ENCODE peak calls at places on chromosome X, in nine cellular contexts. T is GM23248; J is stimulated activated CD4-positive, alpha-beta T cell treated with anti-CD3 and anti-CD28 coated beads, Interleukin-15, amount 100 ng/mL, for 1 hour; B is mucosa of descending colon; E is T-helper 1 cell; F is HEK293T; Y is astrocyte of the spinal cord; W is stimulated activated CD8-positive, alpha-beta memory T cell treated with anti-CD3 and anti-CD28 coated beads, Interleukin-15, amount 100 ng/mL, for 24 hours; I is fibroblast of mammary gland. C is an unnamed sample.

GRCh38 chrX:118519411-118520205 is 24.0 kb downstream of the DOCK11 start:
- DNase-seq in T (peak), J (no peak), B (no peak), E (no peak), F (no peak), Y (peak), W (no peak), I (peak), C (no peak)

GRCh38 chrX:132786217-132786616 is 172.2 kb downstream of the HS6ST2 start:
- DNase-seq in T (peak), J (no peak), B (no peak), E (no peak), F (no peak), Y (peak), W (no peak), I (peak), C (no peak)

GRCh38 chrX:72272868-72273267 is 4.2 kb downstream of the RPS4X start:
- DNase-seq in T (peak), J (no peak), B (no peak), E (no peak), F (no peak), Y (peak), W (no peak), I (peak), C (no peak)

GRCh38 chrX:40132751-40133150 is 35.0 kb upstream of the BCOR start:
- DNase-seq in T (peak), J (no peak), B (no peak), E (no peak), F (no peak), Y (peak), W (no peak), I (peak), C (no peak)

GRCh38 chrX:41412261-41413167 is 34.6 kb upstream of the NYX start:
- DNase-seq in T (no peak), J (no peak), B (peak), E (no peak), F (no peak), Y (no peak), W (no peak), I (no peak), C (no peak)

GRCh38 chrX:119132961-119133360 is 5.3 kb upstream of the KIAA1210 start:
- DNase-seq in T (no peak), J (no peak), B (no peak), E (no peak), F (no peak), Y (no peak), W (no peak), I (no peak), C (no peak)

GRCh38 chrX:117376460-117376859 is 740.1 kb downstream of the KLHL13 start:
- DNase-seq in T (no peak), J (no peak), B (no peak), E (no peak), F (no peak), Y (no peak), W (no peak), I (peak), C (no peak)

GRCh38 chrX:298993-299392 is 17.8 kb downstream of the PLCXD1 start:
- DNase-seq in T (no peak), J (no peak), B (peak), E (no peak), F (no peak), Y (no peak), W (no peak), I (no peak), C (no peak)

GRCh38 chrX:56802921-56803848 is 74.1 kb downstream of the NBDY start:
- DNase-seq in T (peak), J (peak), B (peak), E (peak), F (peak), Y (peak), W (no peak), I (peak), C (peak)

GRCh38 chrX:101057095-101057714 is 5.3 kb upstream of the TRMT2B start:
- DNase-seq in T (peak), J (no peak), B (no peak), E (no peak), F (no peak), Y (peak), W (no peak), I (peak), C (no peak)

GRCh38 chrX:130082244-130083106 is 27.8 kb downstream of the ELF4 start:
- DNase-seq in T (peak), J (peak), B (peak), E (peak), F (no peak), Y (no peak), W (no peak), I (no peak), C (peak)

GRCh38 chrX:123267220-123267619 is 83.1 kb downstream of the GRIA3 start:
- DNase-seq in T (peak), J (no peak), B (no peak), E (no peak), F (no peak), Y (peak), W (no peak), I (peak), C (no peak)

GRCh38 chrX:39063037-39063436 is 261.8 kb downstream of the MID1IP1 start:
- DNase-seq in T (no peak), J (no peak), B (no peak), E (no peak), F (no peak), Y (no peak), W (no peak), I (peak), C (no peak)

GRCh38 chrX:41085883-41086626 is 810 bp downstream of the USP9X start:
- DNase-seq in T (peak), J (peak), B (peak), E (peak), F (peak), Y (peak), W (peak), I (peak), C (peak)

GRCh38 chrX:49179358-49179757 is 6.8 kb downstream of the PRICKLE3 start:
- DNase-seq in T (no peak), J (no peak), B (peak), E (no peak), F (no peak), Y (no peak), W (no peak), I (no peak), C (no peak)

GRCh38 chrX:120299928-120300327 is 11.3 kb downstream of the TMEM255A start:
- DNase-seq in T (no peak), J (no peak), B (no peak), E (no peak), F (no peak), Y (no peak), W (no peak), I (no peak), C (no peak)

GRCh38 chrX:46628406-46629371 is 55.1 kb downstream of the CHST7 start:
- DNase-seq in T (peak), J (no peak), B (no peak), E (no peak), F (no peak), Y (peak), W (no peak), I (peak), C (no peak)

C was measured in activated effector memory CD4-positive, alpha-beta T cell treated with Interleukin-2 at 50 U/mL for 16 hours.